ENCODE peak calls at places on chromosomes 16 and 17, in nine cellular contexts. O is IMR-90; M is neural progenitor cell; P is mucosa of descending colon; G is CD8-positive, alpha-beta T cell; Q is psoas muscle; D is effector memory CD4-positive, alpha-beta T cell; T is HAP-1; B is uterus. A is an unnamed sample.

GRCh38 chr17:40071720-40072480 is 9.1 kb downstream of the THRA start:
- DNase-seq in G (no peak), P (peak; percentile 87), M (no peak), O (no peak), T (no peak), B (peak; percentile 68), D (no peak), Q (peak; percentile 91), A (no peak)

GRCh38 chr17:17401271-17401781 is 75.5 kb upstream of the MED9 start:
- DNase-seq in O (no peak), P (no peak), B (no peak), G (no peak), Q (peak; percentile 46), T (peak; percentile 67), M (peak; percentile 26), D (no peak), A (no peak)

GRCh38 chr16:56041556-56042140 is 149.6 kb upstream of the GNAO1 start:
- DNase-seq in D (no peak), M (peak; percentile 76), T (peak; percentile 60), Q (no peak), G (no peak), O (no peak), B (no peak), P (no peak), A (no peak)

GRCh38 chr17:73729101-73729500 is 84.9 kb upstream of the SDK2 start:
- DNase-seq in P (no peak), M (no peak), D (no peak), G (no peak), B (no peak), T (no peak), O (no peak), Q (no peak), A (no peak)

GRCh38 chr17:57783338-57783742 is 38.2 kb upstream of the CCDC182 start:
- DNase-seq in M (peak; percentile 93), B (peak; percentile 36), T (peak; percentile 91), O (peak; percentile 5), Q (peak; percentile 85), D (peak; percentile 22), G (peak; percentile 53), P (peak; percentile 74), A (peak; percentile 42)

GRCh38 chr17:78151514-78152008 is 5.4 kb downstream of the C17orf99 start:
- DNase-seq in B (no peak), M (no peak), D (no peak), T (no peak), P (peak; percentile 79), O (no peak), G (no peak), Q (no peak), A (no peak)

GRCh38 chr17:72193395-72194106 is 72.7 kb downstream of the SOX9 start:
- DNase-seq in D (no peak), O (peak; percentile 69), P (no peak), T (no peak), M (no peak), G (no peak), Q (peak; percentile 67), B (no peak), A (no peak)

GRCh38 chr16:82694239-82694874 is 67.6 kb downstream of the CDH13 start:
- DNase-seq in P (no peak), Q (no peak), O (peak; percentile 85), M (no peak), B (no peak), D (no peak), T (no peak), G (no peak), A (no peak)

GRCh38 chr16:46638947-46639925 is 18.1 kb upstream of the SHCBP1 start:
- DNase-seq in B (no peak), Q (no peak), M (no peak), O (peak; percentile 73), P (no peak), D (no peak), T (no peak), G (no peak), A (no peak)

GRCh38 chr17:6327007-6327406 is 107.9 kb downstream of the AIPL1 start:
- DNase-seq in O (no peak), G (no peak), B (no peak), D (no peak), T (peak; percentile 15), M (peak; percentile 35), Q (no peak), P (no peak), A (no peak)

GRCh38 chr17:72445055-72445991 is 324.5 kb downstream of the SOX9 start:
- DNase-seq in B (no peak), Q (no peak), P (peak; percentile 80), D (no peak), O (no peak), G (no peak), T (no peak), M (no peak), A (no peak)

GRCh38 chr16:872436-873242 is 72.1 kb upstream of the GNG13 start:
- DNase-seq in O (no peak), T (no peak), Q (peak; percentile 40), G (no peak), M (no peak), P (no peak), B (no peak), D (no peak), A (no peak)

GRCh38 chr17:74386397-74386796 is 19.1 kb downstream of the GPR142 start:
- DNase-seq in M (no peak), Q (peak; percentile 89), D (no peak), T (no peak), O (no peak), B (no peak), P (no peak), G (no peak), A (no peak)

GRCh38 chr17:50440172-50440837 is 14.3 kb downstream of the ACSF2 start:
- DNase-seq in B (no peak), P (peak; percentile 73), G (no peak), D (no peak), M (no peak), O (no peak), T (no peak), Q (no peak), A (no peak)

GRCh38 chr17:80422981-80423380 is 8.0 kb downstream of the ENDOV start:
- DNase-seq in Q (peak; percentile 91), D (no peak), T (no peak), P (no peak), O (no peak), G (no peak), M (no peak), B (peak; percentile 22), A (no peak)

GRCh38 chr16:17503331-17503730 is 32.6 kb upstream of the XYLT1 start:
- DNase-seq in O (no peak), D (no peak), M (no peak), Q (no peak), T (no peak), B (no peak), P (no peak), G (no peak), A (no peak)

GRCh38 chr17:72930031-72930430 is 162.5 kb downstream of the SLC39A11 start:
- DNase-seq in T (no peak), Q (no peak), G (no peak), O (no peak), P (no peak), M (peak; percentile 53), B (no peak), D (no peak), A (no peak)

DNA sequence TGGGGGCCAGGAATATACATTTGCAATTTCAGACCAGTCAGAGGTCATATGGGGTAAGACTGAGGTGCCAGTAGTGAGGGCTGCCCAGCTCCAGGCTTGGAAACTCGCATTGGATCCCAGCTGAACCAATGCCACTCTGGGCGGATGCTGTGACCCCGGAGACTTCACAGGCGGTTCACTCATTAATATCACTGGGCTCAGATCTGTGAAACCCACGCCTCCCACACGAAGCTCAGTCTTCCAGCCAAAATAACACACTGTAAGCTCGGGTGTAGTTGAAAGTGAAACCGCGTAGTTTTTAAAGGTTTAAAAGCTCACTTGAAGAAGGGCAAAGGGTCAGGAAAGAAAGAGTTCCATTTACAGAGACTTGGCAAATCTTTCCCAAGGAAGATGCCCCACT is 254.8 kb downstream of the FOXL1 start:
- DNase-seq in B (no peak), P (no peak), G (no peak), T (no peak), O (peak; percentile 15), D (no peak), Q (no peak), M (no peak), A (no peak)
- H3K9me3 ChIP-seq in B (no peaks in the 10 kb centered on the region), P (no peaks in the 10 kb centered on the region), G (no peaks in the 10 kb centered on the region), T (no peaks in the 10 kb centered on the region), O (no peaks in the 10 kb centered on the region), D (no peaks in the 10 kb centered on the region), Q (no peaks in the 10 kb centered on the region), M (no peaks in the 10 kb centered on the region), A (no peaks in the 10 kb centered on the region)

DNA sequence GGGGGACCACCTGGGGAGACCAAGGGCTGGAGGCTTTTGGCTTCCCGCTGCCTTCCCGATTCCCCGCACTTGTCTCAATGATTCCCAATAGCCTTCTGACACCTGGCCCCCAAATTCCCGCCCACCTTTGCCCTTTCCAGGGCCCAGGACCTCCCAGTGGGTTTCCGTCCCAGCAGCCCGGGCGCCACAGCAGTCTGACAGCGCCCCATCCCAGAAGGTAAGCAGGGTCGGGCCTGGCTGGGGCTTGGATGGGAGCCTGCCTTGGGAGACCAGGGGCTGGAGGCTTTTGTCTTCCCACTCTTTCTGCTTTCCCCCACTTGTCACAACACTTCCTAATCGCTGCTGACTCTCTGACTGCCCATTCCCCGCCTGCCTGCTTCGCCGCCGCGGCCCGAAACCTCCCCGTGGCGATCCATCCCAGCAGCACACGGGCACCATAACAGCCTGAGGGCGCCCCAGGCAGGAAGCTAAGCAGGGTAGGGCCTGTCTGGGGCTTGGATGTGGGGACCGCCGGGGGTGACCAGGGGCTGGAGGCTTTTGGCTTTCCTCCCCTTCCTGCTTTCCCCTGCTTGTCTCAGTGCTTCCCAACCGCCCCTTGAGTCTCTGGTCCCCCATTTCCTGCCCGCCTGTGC is 2289.3 kb downstream of the TP53TG3F start:
- DNase-seq in D (no peak), G (no peak), O (no peak), T (no peak), B (no peak), Q (no peak), P (no peak), M (no peak), A (no peak)
- H3K9me3 ChIP-seq in D (peaks cover 15% of the 10 kb centered on the region), G (no peaks in the 10 kb centered on the region), O (peaks cover 51% of the 10 kb centered on the region), T (no peaks in the 10 kb centered on the region), B (no peaks in the 10 kb centered on the region), Q (no peaks in the 10 kb centered on the region), P (peaks cover 87% of the 10 kb centered on the region), M (peaks cover 3% of the 10 kb centered on the region), A (peaks cover 83% of the 10 kb centered on the region)

GRCh38 chr16:35575432-35575821 is 2116.0 kb downstream of the TP53TG3F start:
- DNase-seq in P (no peak), B (no peak), G (no peak), D (no peak), O (no peak), Q (no peak), M (no peak), T (no peak), A (no peak)
- H3K9me3 ChIP-seq in P (peaks cover 81% of the 10 kb centered on the region), B (no peaks in the 10 kb centered on the region), G (no peaks in the 10 kb centered on the region), D (no peaks in the 10 kb centered on the region), O (peaks cover 30% of the 10 kb centered on the region), Q (no peaks in the 10 kb centered on the region), M (peaks cover 10% of the 10 kb centered on the region), T (no peaks in the 10 kb centered on the region), A (peaks cover 7% of the 10 kb centered on the region)

DNA sequence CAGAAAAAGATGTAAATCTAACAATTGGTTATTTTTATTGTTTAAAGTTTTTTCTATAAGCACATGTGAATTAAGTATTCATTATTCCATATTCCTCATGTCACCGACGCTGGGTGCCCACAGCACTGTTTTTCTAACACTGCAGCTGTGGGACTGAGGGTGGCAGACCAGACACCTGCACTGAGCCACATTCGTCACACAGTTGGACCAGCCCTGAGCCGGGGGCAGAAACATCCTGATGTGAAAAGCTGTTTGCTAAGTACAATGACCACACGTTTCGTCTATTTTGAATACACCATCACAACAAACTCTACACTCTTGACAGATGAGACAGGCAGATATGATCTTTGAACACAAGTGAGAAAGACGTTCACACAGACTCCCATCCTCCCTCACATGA is 749.5 kb downstream of the KCNJ18 start:
- DNase-seq in B (no peak), G (no peak), O (no peak), P (no peak), D (no peak), Q (no peak), M (no peak), T (no peak), A (no peak)
- H3K9me3 ChIP-seq in B (no peaks in the 10 kb centered on the region), G (no peaks in the 10 kb centered on the region), O (peaks cover 15% of the 10 kb centered on the region), P (peaks cover 63% of the 10 kb centered on the region), D (no peaks in the 10 kb centered on the region), Q (no peaks in the 10 kb centered on the region), M (peaks cover 5% of the 10 kb centered on the region), T (no peaks in the 10 kb centered on the region), A (peaks cover 13% of the 10 kb centered on the region)